ENCODE peak calls at places on chromosomes 6 and 20, in six cellular contexts. C is lung; T is heart left ventricle; W is HL-60; F is CD4-positive, alpha-beta T cell; P is dorsolateral prefrontal cortex. Q is an unnamed sample.

GRCh38 chr6:164695896-164696295 is 613.5 kb downstream of the C6orf118 start:
- DNase-seq in C (no peak), T (no peak), W (no peak), F (no peak), P (no peak), Q (no peak)

GRCh38 chr6:133764011-133764812 is 124.7 kb upstream of the TCF21 start:
- DNase-seq in C (no peak), T (no peak), W (no peak), F (no peak), P (no peak), Q (no peak)

GRCh38 chr20:14960837-14961236 is 623.4 kb upstream of the FLRT3 start:
- DNase-seq in C (no peak), T (no peak), W (no peak), F (no peak), P (no peak), Q (no peak)

GRCh38 chr6:136401749-136402148 is 112.1 kb upstream of the BCLAF1 start:
- DNase-seq in C (no peak), T (no peak), W (no peak), F (no peak), P (no peak), Q (no peak)

GRCh38 chr6:40210628-40211056 is 276.4 kb upstream of the MOCS1 start:
- DNase-seq in C (no peak), T (no peak), W (no peak), F (no peak), P (no peak), Q (no peak)

GRCh38 chr6:48973486-48973885 is 489.6 kb downstream of the MMUT start:
- DNase-seq in C (no peak), T (no peak), W (no peak), F (no peak), P (no peak), Q (no peak)

GRCh38 chr6:187252-187840 is 104.9 kb upstream of the DUSP22 start:
- DNase-seq in C (no peak), T (no peak), W (no peak), F (no peak), P (no peak), Q (no peak)

GRCh38 chr6:36098920-36099647 is 31.2 kb upstream of the MAPK13 start:
- DNase-seq in C (no peak), T (no peak), W (no peak), F (no peak), P (no peak), Q (no peak)

GRCh38 chr6:36118550-36119107 is 11.7 kb upstream of the MAPK13 start:
- DNase-seq in C (peak; percentile 54), T (no peak), W (no peak), F (peak; percentile 67), P (no peak), Q (peak; percentile 51)

GRCh38 chr6:53361549-53362031 is 12.8 kb upstream of the ELOVL5 start:
- DNase-seq in C (peak; percentile 92), T (peak; percentile 56), W (no peak), F (peak; percentile 83), P (no peak), Q (no peak)

GRCh38 chr20:4109307-4109564 is 93.9 kb upstream of the RNF24 start:
- DNase-seq in C (no peak), T (no peak), W (no peak), F (no peak), P (no peak), Q (no peak)

GRCh38 chr20:58481541-58482021 is 33.6 kb downstream of the APCDD1L start:
- DNase-seq in C (peak; percentile 54), T (no peak), W (no peak), F (no peak), P (no peak), Q (peak; percentile 59)

GRCh38 chr6:5006182-5006581 is 2.3 kb upstream of the RPP40 start:
- DNase-seq in C (peak; percentile 24), T (no peak), W (no peak), F (no peak), P (no peak), Q (no peak)

GRCh38 chr6:55705381-55705780 is 126.4 kb upstream of the HMGCLL1 start:
- DNase-seq in C (no peak), T (no peak), W (no peak), F (no peak), P (no peak), Q (no peak)

GRCh38 chr6:144219056-144219685 is 66.0 kb upstream of the UTRN start:
- DNase-seq in C (no peak), T (no peak), W (peak; percentile 34), F (no peak), P (no peak), Q (no peak)

GRCh38 chr6:83062225-83062624 is 3.4 kb downstream of the UBE3D start:
- DNase-seq in C (no peak), T (no peak), W (no peak), F (no peak), P (no peak), Q (no peak)

GRCh38 chr6:169101981-169102380 is 151.7 kb downstream of the THBS2 start:
- DNase-seq in C (peak; percentile 17), T (no peak), W (no peak), F (no peak), P (no peak), Q (no peak)

GRCh38 chr6:7529141-7529540 is 12.3 kb upstream of the DSP start:
- DNase-seq in C (no peak), T (no peak), W (no peak), F (no peak), P (no peak), Q (no peak)

GRCh38 chr6:157648561-157648960 is 174.5 kb upstream of the SNX9 start:
- DNase-seq in C (no peak), T (no peak), W (no peak), F (no peak), P (no peak), Q (no peak)

GRCh38 chr6:18350271-18350670 is 36.9 kb upstream of the RNF144B start:
- DNase-seq in C (no peak), T (peak; percentile 27), W (no peak), F (no peak), P (no peak), Q (no peak)

GRCh38 chr6:38114976-38115632 is 295.6 kb downstream of the ZFAND3 start:
- DNase-seq in C (no peak), T (no peak), W (no peak), F (no peak), P (no peak), Q (no peak)

GRCh38 chr6:22300287-22300998 is 3.6 kb upstream of the PRL start:
- DNase-seq in C (no peak), T (no peak), W (no peak), F (no peak), P (no peak), Q (no peak)

GRCh38 chr6:33297956-33298772 is 578 bp downstream of the RGL2 start:
- DNase-seq in C (peak; percentile 83), T (peak; percentile 74), W (peak; percentile 79), F (peak; percentile 68), P (no peak), Q (peak; percentile 82)

GRCh38 chr6:123393333-123393732 is 243.4 kb downstream of the TRDN start:
- DNase-seq in C (no peak), T (no peak), W (no peak), F (no peak), P (no peak), Q (no peak)

GRCh38 chr20:44495257-44495656 is 19.6 kb downstream of the TTPAL start:
- DNase-seq in C (no peak), T (no peak), W (peak; percentile 63), F (no peak), P (no peak), Q (no peak)

DNA sequence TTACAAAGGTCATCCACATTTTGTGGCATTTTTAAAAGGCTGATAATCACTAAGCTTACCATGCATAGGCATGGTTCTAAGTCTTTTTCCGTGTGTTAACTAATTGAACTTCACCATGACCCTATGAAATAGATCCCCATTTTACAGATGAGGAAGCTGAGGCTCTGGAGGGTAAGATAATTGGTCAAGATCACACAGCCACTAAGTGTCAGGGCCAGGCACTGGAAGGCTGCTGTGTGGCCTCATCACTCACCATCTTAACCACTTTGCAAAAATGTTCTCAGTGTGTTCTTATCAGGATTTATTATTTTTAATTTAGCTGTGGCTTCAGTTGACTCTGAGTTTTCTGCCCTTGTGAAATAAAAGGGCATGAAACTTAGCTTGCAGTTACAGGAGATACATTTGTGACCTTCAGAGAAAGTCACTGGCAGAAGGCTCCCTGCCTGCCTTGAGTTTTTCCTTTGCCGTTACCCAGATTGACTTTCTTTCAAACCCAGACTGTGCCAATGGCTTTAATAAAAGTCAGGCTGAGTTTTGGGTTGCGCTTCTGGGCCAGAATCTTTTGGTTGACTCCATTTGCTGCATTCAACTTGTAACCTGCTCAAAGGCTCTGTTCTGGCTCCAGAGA is 82.0 kb downstream of the EZR start:
- DNase-seq in C (no peak), T (no peak), W (no peak), F (no peak), P (no peak), Q (no peak)
- H3K27ac ChIP-seq in C (no peak overlapping the region), T (no peak overlapping the region), W (no peak overlapping the region), F (no peak overlapping the region), P (no peak overlapping the region), Q (no peak overlapping the region)

GRCh38 chr20:33668087-33668790 is 1.5 kb downstream of the ACTL10 start:
- DNase-seq in C (peak; percentile 71), T (peak; percentile 81), W (no peak), F (peak; percentile 54), P (peak; percentile 68), Q (no peak)
- H3K27ac ChIP-seq in C (peak overlapping the region; percentile 33), T (peak overlapping the region; percentile 85), W (no peak overlapping the region), F (no peak overlapping the region), P (peak overlapping the region; percentile 93), Q (peak overlapping the region; percentile 99)

DNA sequence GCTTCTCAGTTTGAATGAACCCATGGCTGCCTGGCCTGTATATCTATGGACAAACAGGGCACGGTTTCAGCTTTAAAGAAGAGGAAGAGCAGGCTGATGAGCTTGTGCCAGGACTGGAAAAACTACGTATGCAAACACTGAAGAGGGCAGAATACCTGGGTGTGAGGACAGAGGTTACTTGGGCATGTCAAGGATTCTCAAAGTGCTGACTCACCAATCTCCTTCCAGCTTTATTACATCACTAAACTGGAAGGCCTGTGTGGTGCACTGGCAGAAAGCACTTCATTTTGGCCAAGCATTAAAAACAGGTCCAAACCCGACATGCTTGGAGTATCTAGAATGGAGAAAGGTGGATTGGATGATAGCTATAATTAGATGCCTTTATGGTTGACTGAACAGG is 95.2 kb downstream of the GMPR start:
- DNase-seq in C (no peak), T (peak; percentile 9), W (no peak), F (no peak), P (no peak), Q (no peak)
- H3K27ac ChIP-seq in C (no peak overlapping the region), T (no peak overlapping the region), W (no peak overlapping the region), F (no peak overlapping the region), P (no peak overlapping the region), Q (no peak overlapping the region)

DNA sequence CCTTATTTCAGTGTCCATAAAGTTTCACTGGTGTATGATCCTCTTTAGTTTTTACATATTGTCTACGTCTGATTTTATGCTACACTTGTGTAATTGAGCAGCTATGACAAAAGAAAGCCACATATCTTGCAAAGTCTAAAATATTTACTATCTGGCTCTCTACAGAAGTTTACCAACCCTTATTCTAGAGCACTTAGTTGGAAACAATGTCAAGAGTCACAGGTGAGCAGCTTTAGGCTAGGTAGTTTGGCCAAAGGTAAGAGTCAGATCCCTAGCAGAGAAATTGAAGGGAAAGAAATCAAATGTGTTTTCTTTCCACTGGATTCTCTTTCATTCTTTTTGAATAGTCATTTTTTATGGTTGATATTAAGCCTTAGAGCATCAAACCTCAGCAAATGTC is 34.7 kb upstream of the STXBP5 start:
- DNase-seq in C (no peak), T (no peak), W (no peak), F (no peak), P (no peak), Q (no peak)
- H3K27ac ChIP-seq in C (no peak overlapping the region), T (no peak overlapping the region), W (no peak overlapping the region), F (no peak overlapping the region), P (no peak overlapping the region), Q (no peak overlapping the region)